ENCODE peak calls at places on chromosomes 12 and 14, in four cellular contexts. R is HCT116, N is ovary, Q is H54. A is an unnamed sample.

GRCh38 chr14:100677925-100678765 is 48.5 kb upstream of the DLK1 start:
- DNase-seq in N (peak), R (no peak), Q (no peak), A (no peak)

GRCh38 chr12:31322651-31323248 is 3.2 kb downstream of the SINHCAF start:
- DNase-seq in R (no peak), Q (peak), N (peak), A (no peak)

GRCh38 chr12:107282628-107283027 is 189.3 kb upstream of the CRY1 start:
- DNase-seq in Q (no peak), R (no peak), N (no peak), A (no peak)

GRCh38 chr12:89352492-89353187 is at the start of gene DUSP6:
- DNase-seq in N (peak), R (peak), Q (peak), A (peak)

GRCh38 chr12:119115296-119115905 is 63.3 kb upstream of the HSPB8 start:
- DNase-seq in N (peak), Q (peak), R (peak), A (no peak)

GRCh38 chr12:5030066-5030465 is 13.6 kb upstream of the KCNA5 start:
- DNase-seq in Q (no peak), R (no peak), N (no peak), A (no peak)

GRCh38 chr14:22918519-22918808 is 485 bp downstream of the RBM23 start:
- DNase-seq in R (no peak), N (no peak), Q (no peak), A (no peak)

GRCh38 chr14:59511916-59512530 is 27.7 kb downstream of the JKAMP start:
- DNase-seq in R (no peak), N (no peak), Q (no peak), A (no peak)

GRCh38 chr12:79690156-79690605 is 583 bp downstream of the PAWR start:
- DNase-seq in N (peak), R (no peak), Q (no peak), A (peak)

GRCh38 chr14:56512521-56512920 is 67.1 kb upstream of the TMEM260 start:
- DNase-seq in R (no peak), N (no peak), Q (no peak), A (no peak)

GRCh38 chr14:60563113-60563512 is 54.2 kb downstream of the SIX6 start:
- DNase-seq in Q (no peak), R (no peak), N (no peak), A (no peak)

GRCh38 chr14:69592923-69593677 is 18.3 kb upstream of the SUSD6 start:
- DNase-seq in Q (no peak), R (no peak), N (peak), A (no peak)

GRCh38 chr14:83520837-83521236 is 1987.2 kb upstream of the SEL1L start:
- DNase-seq in R (no peak), Q (no peak), N (no peak), A (no peak)

GRCh38 chr12:113236539-113237354 is 15.5 kb downstream of the TPCN1 start:
- DNase-seq in N (no peak), Q (no peak), R (no peak), A (peak)

GRCh38 chr12:13090054-13090453 is 13.4 kb downstream of the GSG1 start:
- DNase-seq in N (no peak), Q (no peak), R (no peak), A (no peak)

GRCh38 chr12:68695454-68695853 is 8.7 kb downstream of the NUP107 start:
- DNase-seq in R (no peak), N (no peak), Q (no peak), A (no peak)

GRCh38 chr12:27319394-27319793 is 13.2 kb upstream of the BMAL2 start:
- DNase-seq in Q (no peak), R (no peak), N (no peak), A (no peak)

GRCh38 chr12:100795193-100796179 is 910 bp downstream of the ANO4 start:
- DNase-seq in N (no peak), R (no peak), Q (no peak), A (no peak)

GRCh38 chr14:105091335-105092123 is 26.3 kb upstream of the GPR132 start:
- DNase-seq in Q (peak), R (peak), N (peak), A (peak)

GRCh38 chr12:125981610-125982253 is 916.5 kb downstream of the AACS start:
- DNase-seq in Q (no peak), R (no peak), N (no peak), A (peak)

GRCh38 chr12:66636771-66637170 is 42.1 kb downstream of the GRIP1 start:
- DNase-seq in R (no peak), Q (no peak), N (no peak), A (no peak)

GRCh38 chr14:103207404-103208072 is 84.3 kb downstream of the TNFAIP2 start:
- DNase-seq in N (peak), Q (no peak), R (no peak), A (peak)
- TF ChIP-seq POLR2A in N (peak), Q (no peak), R (no peak), A (peak)

DNA sequence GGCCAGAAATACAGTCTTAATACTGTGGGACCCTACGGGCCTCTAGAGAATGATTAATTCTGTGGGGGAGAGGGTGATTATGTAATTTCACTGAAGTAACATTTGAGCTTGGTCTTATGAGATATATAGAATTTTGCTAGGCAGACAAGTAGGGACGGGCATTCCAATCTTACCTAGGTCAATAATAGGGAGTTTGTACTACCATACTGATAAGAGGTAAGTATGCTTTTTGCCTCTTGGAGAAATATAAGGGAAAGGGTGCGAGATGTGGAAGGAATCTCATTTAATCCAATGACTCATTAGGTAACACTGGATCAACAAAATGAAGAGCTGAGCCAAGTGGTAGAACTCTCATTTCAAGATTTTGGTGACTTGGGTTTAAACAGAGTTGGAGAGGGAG is 5.2 kb downstream of the RAB5B start:
- DNase-seq in Q (no peak), N (no peak), R (no peak), A (no peak)
- TF ChIP-seq POLR2A in Q (no peak), N (no peak), R (no peak), A (no peak)

DNA sequence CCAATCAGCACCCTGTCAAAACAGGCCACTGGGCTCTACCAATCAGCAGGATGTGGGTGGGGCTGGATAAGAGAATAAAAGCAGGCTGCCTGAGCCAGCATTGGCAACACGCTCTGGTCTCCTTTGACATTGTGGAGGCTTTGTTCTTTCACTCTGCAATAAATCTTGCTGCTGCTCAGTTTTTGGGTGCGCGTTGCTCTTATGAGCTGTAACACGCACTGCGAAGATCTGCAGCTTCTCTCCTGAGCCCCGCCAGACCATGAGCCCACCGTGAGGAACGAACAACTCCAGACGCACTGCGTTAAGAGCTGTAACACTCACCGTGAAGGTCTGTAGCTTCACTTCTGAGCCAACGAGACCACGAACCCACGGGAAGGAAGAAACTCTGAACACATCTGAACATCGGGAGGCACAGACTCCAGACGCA is 8.4 kb upstream of the PIANP start:
- DNase-seq in R (no peak), Q (no peak), N (no peak), A (no peak)
- TF ChIP-seq POLR2A in R (peak), Q (no peak), N (no peak), A (no peak)

GRCh38 chr12:53985358-53985899 is 483 bp downstream of the HOXC10 start:
- DNase-seq in R (no peak), Q (no peak), N (no peak), A (no peak)
- TF ChIP-seq POLR2A in R (no peak), Q (no peak), N (no peak), A (no peak)

GRCh38 chr14:24238527-24239037 is 3.8 kb downstream of the TINF2 start:
- DNase-seq in R (no peak), Q (no peak), N (no peak), A (peak)
- TF ChIP-seq POLR2A in R (no peak), Q (no peak), N (no peak), A (no peak)

GRCh38 chr12:111807232-111807631 is 34.8 kb upstream of the MAPKAPK5 start:
- DNase-seq in Q (no peak), N (no peak), R (no peak), A (peak)
- TF ChIP-seq POLR2A in Q (no peak), N (no peak), R (no peak), A (no peak)

GRCh38 chr14:54136894-54137665 is 180.5 kb upstream of the BMP4 start:
- DNase-seq in R (no peak), Q (no peak), N (no peak), A (no peak)

GRCh38 chr14:54138024-54138353 is 181.4 kb upstream of the BMP4 start:
- DNase-seq in Q (no peak), N (no peak), R (no peak), A (no peak)

GRCh38 chr14:54133896-54134295 is 177.3 kb upstream of the BMP4 start:
- DNase-seq in N (no peak), Q (no peak), R (no peak), A (no peak)

GRCh38 chr14:54135804-54136280 is 179.2 kb upstream of the BMP4 start:
- DNase-seq in N (no peak), R (no peak), Q (no peak), A (no peak)

DNA sequence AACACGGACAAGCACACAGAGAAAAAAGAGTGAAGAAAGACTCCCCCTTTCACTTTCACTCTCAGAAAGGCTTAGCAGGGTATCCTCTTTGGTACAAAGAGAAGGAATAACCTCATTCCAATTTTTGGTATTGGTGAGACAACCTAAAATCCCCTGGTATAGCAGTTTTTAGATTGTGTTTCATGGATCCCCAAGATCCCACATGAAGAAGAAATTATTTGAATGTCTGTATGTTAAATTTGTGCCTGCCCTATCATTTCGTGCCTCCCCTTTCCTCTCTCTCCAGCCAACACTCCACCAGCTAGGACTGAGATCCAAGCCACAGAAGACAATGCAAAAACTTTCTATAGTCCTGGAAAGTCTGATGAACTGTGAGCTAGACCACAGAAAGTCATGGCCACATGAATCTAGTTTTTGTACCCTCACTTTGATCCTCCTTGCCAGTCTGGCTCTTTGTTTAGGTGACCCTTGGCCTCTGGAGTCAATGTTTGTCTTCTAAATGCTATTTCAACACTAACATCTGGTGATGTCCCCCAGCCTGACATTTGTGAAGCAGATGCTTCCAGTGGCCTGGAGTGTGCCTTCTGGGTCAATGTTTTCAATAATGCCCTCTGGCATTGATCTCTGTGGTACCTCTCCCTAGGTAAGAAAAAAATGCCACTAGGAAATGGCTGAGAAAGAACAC is 181.9 kb upstream of the BMP4 start:
- DNase-seq in N (no peak), Q (no peak), R (no peak), A (no peak)
- TF ChIP-seq POLR2A in N (no peak), Q (no peak), R (no peak), A (no peak)

GRCh38 chr12:37546206-37546605 is 770.4 kb upstream of the ALG10B start:
- DNase-seq in Q (no peak), N (no peak), R (no peak), A (no peak)

GRCh38 chr12:37545759-37546158 is 770.8 kb upstream of the ALG10B start:
- DNase-seq in Q (no peak), N (no peak), R (no peak), A (no peak)

GRCh38 chr12:37548266-37548805 is 768.2 kb upstream of the ALG10B start:
- DNase-seq in R (no peak), N (no peak), Q (no peak), A (no peak)

GRCh38 chr12:37546901-37547475 is 769.6 kb upstream of the ALG10B start:
- DNase-seq in R (no peak), Q (no peak), N (no peak), A (no peak)

GRCh38 chr12:37547611-37548010 is 769.0 kb upstream of the ALG10B start:
- DNase-seq in N (no peak), Q (no peak), R (no peak), A (no peak)
- TF ChIP-seq POLR2A in N (no peak), Q (no peak), R (no peak), A (no peak)

GRCh38 chr14:55411426-55412389 is at the start of gene ATG14:
- DNase-seq in Q (peak), R (peak), N (peak), A (peak)
- TF ChIP-seq POLR2A in Q (no peak), R (no peak), N (peak), A (peak)

A was measured in right lobe of liver.